ENCODE peak calls at places on chromosomes 2 and 18, in ten cellular contexts. D is A172; X is cerebellar cortex; Q is GM12865; T is CD8-positive, alpha-beta memory T cell; R is GM03348; N is NCI-H146; E is Panc1; J is stimulated activated CD4-positive, alpha-beta T cell treated with anti-CD3 and anti-CD28 coated beads, Interleukin-1b, Interleukin-23, amount 100 ng/mL, for 4 hours; M is T-helper 22 cell. I is an unnamed sample.

GRCh38 chr2:197909377-197909776 is 105.0 kb downstream of the PLCL1 start:
- DNase-seq in X (no peak), D (peak; percentile 46), N (no peak), T (no peak), Q (peak; percentile 25), E (no peak), R (peak; percentile 65), M (no peak), J (no peak), I (peak; percentile 12)

GRCh38 chr2:71071681-71072398 is 3.4 kb downstream of the NAGK start:
- DNase-seq in J (peak; percentile 43), D (no peak), R (no peak), T (peak; percentile 35), N (no peak), E (no peak), M (peak; percentile 58), Q (peak; percentile 84), X (no peak), I (no peak)

GRCh38 chr2:67445652-67446268 is 48.6 kb downstream of the ETAA1 start:
- DNase-seq in J (no peak), M (no peak), T (no peak), X (no peak), E (no peak), Q (no peak), R (no peak), D (no peak), N (peak; percentile 5), I (no peak)

GRCh38 chr18:34493566-34494358 is 216.3 kb upstream of the DTNA start:
- DNase-seq in X (no peak), N (peak; percentile 84), M (no peak), R (peak; percentile 44), T (no peak), D (no peak), Q (peak; percentile 52), E (no peak), J (no peak), I (no peak)

GRCh38 chr2:181782630-181783029 is 102.3 kb upstream of the NEUROD1 start:
- DNase-seq in M (no peak), D (no peak), Q (no peak), X (no peak), J (no peak), T (no peak), R (no peak), E (no peak), N (no peak), I (no peak)

GRCh38 chr18:77001041-77001440 is 131.5 kb downstream of the MBP start:
- DNase-seq in J (no peak), R (no peak), Q (no peak), N (no peak), T (no peak), X (no peak), D (no peak), E (no peak), M (no peak), I (no peak)

GRCh38 chr18:40250218-40250617 is 1704.8 kb upstream of the PIK3C3 start:
- DNase-seq in N (no peak), T (no peak), M (no peak), D (no peak), Q (no peak), X (peak; percentile 68), J (no peak), R (no peak), E (no peak), I (no peak)

GRCh38 chr2:125471963-125472362 is 1184.0 kb upstream of the GYPC start:
- DNase-seq in R (peak; percentile 11), X (no peak), N (peak; percentile 29), J (no peak), M (no peak), T (no peak), D (peak; percentile 2), E (no peak), Q (peak; percentile 50), I (no peak)

GRCh38 chr18:44245026-44245425 is 435.7 kb upstream of the SETBP1 start:
- DNase-seq in N (no peak), R (no peak), E (no peak), X (no peak), M (no peak), Q (no peak), J (no peak), D (no peak), T (no peak), I (no peak)

GRCh38 chr2:66692521-66692920 is 257.6 kb downstream of the MEIS1 start:
- DNase-seq in Q (no peak), X (peak; percentile 38), T (no peak), E (no peak), J (no peak), N (no peak), M (no peak), R (no peak), D (no peak), I (no peak)

GRCh38 chr2:173214213-173214612 is 138.6 kb downstream of the MAP3K20 start:
- DNase-seq in J (no peak), M (no peak), D (no peak), X (no peak), E (no peak), Q (no peak), T (no peak), R (no peak), N (no peak), I (no peak)

GRCh38 chr2:25155401-25155800 is 13.0 kb downstream of the POMC start:
- DNase-seq in R (no peak), X (no peak), M (no peak), N (no peak), J (no peak), Q (no peak), T (no peak), D (no peak), E (no peak), I (no peak)

GRCh38 chr2:200259577-200259957 is 46.9 kb upstream of the SPATS2L start:
- DNase-seq in N (no peak), X (no peak), D (no peak), R (no peak), Q (no peak), T (no peak), J (no peak), M (no peak), E (no peak), I (no peak)

GRCh38 chr2:31429759-31430438 is 15.4 kb upstream of the XDH start:
- DNase-seq in N (no peak), J (peak; percentile 22), R (no peak), E (no peak), D (peak; percentile 68), M (peak; percentile 32), T (peak; percentile 21), X (no peak), Q (peak; percentile 7), I (peak; percentile 65)

GRCh38 chr2:31579996-31580320 is 780 bp downstream of the SRD5A2 start:
- DNase-seq in T (no peak), D (no peak), M (no peak), J (no peak), E (no peak), Q (no peak), N (no peak), X (no peak), R (no peak), I (no peak)

GRCh38 chr2:149033716-149034115 is 4.8 kb upstream of the LYPD6B start:
- DNase-seq in M (no peak), N (peak; percentile 87), J (no peak), Q (no peak), E (no peak), X (no peak), T (no peak), D (no peak), R (no peak), I (no peak)

GRCh38 chr2:204645018-204645775 is 99.9 kb downstream of the PARD3B start:
- DNase-seq in J (no peak), N (no peak), T (no peak), M (no peak), D (peak; percentile 23), Q (no peak), R (peak; percentile 4), E (no peak), X (no peak), I (no peak)

GRCh38 chr2:209525834-209526281 is 102.0 kb downstream of the MAP2 start:
- DNase-seq in X (no peak), E (no peak), R (peak; percentile 49), D (peak; percentile 76), M (no peak), Q (no peak), T (no peak), N (no peak), J (no peak), I (peak; percentile 49)

GRCh38 chr2:240819404-240820013 is 510 bp downstream of the KIF1A start:
- DNase-seq in X (no peak), Q (no peak), E (no peak), M (no peak), J (no peak), R (no peak), N (peak; percentile 68), D (no peak), T (no peak), I (no peak)

GRCh38 chr2:174334781-174335604 is at the start of gene SP9:
- DNase-seq in E (no peak), D (peak; percentile 48), T (no peak), Q (no peak), J (no peak), X (no peak), R (peak; percentile 96), M (no peak), N (no peak), I (no peak)

GRCh38 chr2:237998530-237998929 is 31.7 kb downstream of the UBE2F start:
- DNase-seq in R (no peak), T (peak; percentile 33), Q (peak; percentile 83), M (no peak), X (no peak), J (no peak), E (no peak), D (peak; percentile 67), N (no peak), I (no peak)

I was measured in kidney epithelial cell.